ENCODE peak calls at places on chromosomes 5 and 9, in six cellular contexts. D is brain microvascular endothelial cell, E is fibroblast of the aortic adventitia, O is keratinocyte, K is dorsolateral prefrontal cortex, M is colonic mucosa. I is an unnamed sample.

GRCh38 chr9:135526089-135526729 is 5.0 kb downstream of the LCN1 start:
- DNase-seq in D (no peak), E (no peak), O (no peak), K (no peak), M (no peak), I (no peak)

GRCh38 chr9:129335456-129336129 is 157.5 kb upstream of the IER5L start:
- DNase-seq in D (no peak), E (no peak), O (no peak), K (no peak), M (peak), I (no peak)

GRCh38 chr9:3835393-3835792 is 309.6 kb upstream of the RFX3 start:
- DNase-seq in D (no peak), E (no peak), O (no peak), K (no peak), M (no peak), I (no peak)

GRCh38 chr5:75202935-75203334 is 33.7 kb downstream of the ANKRD31 start:
- DNase-seq in D (no peak), E (no peak), O (no peak), K (no peak), M (no peak), I (no peak)

GRCh38 chr9:108830292-108830691 is 25.5 kb downstream of the ACTL7B start:
- DNase-seq in D (no peak), E (no peak), O (no peak), K (no peak), M (no peak), I (no peak)

GRCh38 chr5:169433221-169433651 is 132.3 kb upstream of the SLIT3 start:
- DNase-seq in D (no peak), E (peak), O (no peak), K (no peak), M (no peak), I (no peak)

GRCh38 chr9:136634904-136635303 is 27.8 kb upstream of the EGFL7 start:
- DNase-seq in D (no peak), E (no peak), O (no peak), K (no peak), M (no peak), I (no peak)

GRCh38 chr5:24225051-24225450 is 419.7 kb downstream of the CDH10 start:
- DNase-seq in D (no peak), E (no peak), O (no peak), K (no peak), M (no peak), I (no peak)

GRCh38 chr9:97072285-97072770 is 33.4 kb upstream of the CTSV start:
- DNase-seq in D (no peak), E (no peak), O (no peak), K (no peak), M (no peak), I (no peak)

GRCh38 chr5:72956324-72957140 is 691 bp downstream of the FCHO2 start:
- DNase-seq in D (peak), E (peak), O (no peak), K (no peak), M (peak), I (no peak)

GRCh38 chr9:95224371-95225015 is 93.0 kb downstream of the FANCC start:
- DNase-seq in D (no peak), E (peak), O (no peak), K (no peak), M (no peak), I (no peak)

GRCh38 chr9:109806506-109807115 is 26.6 kb downstream of the PALM2AKAP2 start:
- DNase-seq in D (peak), E (peak), O (no peak), K (no peak), M (no peak), I (no peak)

DNA sequence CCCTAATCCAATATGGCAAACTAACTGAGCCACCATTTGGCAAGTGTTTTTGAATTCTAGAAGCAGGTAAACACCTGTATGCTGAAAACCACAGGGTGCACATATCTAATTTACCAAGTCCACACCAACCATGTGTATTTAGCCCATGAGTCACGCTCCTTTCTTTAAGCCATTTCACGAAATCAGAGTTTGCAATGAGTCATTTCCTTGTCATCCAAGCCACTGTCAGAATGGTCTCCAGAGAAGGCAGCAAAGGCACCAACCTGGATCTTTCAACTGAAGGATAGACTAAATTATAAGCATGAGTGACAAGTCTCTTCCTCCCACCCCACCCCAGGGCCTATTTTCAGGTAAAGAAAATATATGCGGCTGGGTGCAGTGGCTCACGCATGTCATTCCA is 110.0 kb downstream of the PAX5 start:
- DNase-seq in D (peak), E (peak), O (peak), K (no peak), M (no peak), I (no peak)
- TF ChIP-seq CTCF in D (no peak), E (no peak), O (no peak), K (no peak), M (no peak), I (no peak)

DNA sequence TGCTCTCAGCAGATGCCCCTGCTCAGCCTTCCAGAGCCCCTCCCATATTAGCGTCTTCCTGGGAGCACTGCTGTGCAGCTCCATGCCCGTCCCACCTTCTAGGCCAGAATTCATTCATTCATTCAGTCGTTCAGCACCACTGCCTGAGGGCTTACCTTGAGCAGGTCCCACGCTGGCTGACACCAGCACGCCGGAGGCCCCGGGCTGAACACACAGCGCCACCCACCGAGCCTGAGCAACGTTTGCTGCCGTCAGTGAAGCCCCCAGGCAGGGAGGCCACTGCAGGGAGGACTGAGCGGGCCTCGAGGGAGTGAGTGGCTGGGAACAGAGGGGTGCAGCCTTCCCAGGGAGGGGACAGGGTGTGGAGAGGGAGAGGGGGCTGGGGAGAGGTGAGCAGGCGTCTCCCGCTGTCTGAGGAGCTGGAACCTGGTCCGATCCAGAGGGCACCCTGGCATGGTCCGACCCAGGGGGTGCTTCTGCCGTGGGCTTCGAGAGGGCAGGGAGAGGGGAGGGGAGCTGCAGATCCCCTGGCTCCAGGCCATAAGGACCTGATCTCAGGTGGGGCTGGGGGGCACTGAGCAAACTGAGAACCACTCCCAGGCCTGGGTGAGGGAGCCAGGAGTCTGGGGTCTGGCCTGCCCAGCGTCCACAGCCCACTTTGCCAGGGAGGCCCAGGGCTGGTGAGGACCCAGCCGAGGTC is 98.9 kb upstream of the RAPGEF1 start:
- DNase-seq in D (no peak), E (no peak), O (no peak), K (no peak), M (no peak), I (no peak)
- H3K4me3 ChIP-seq in D (no peak), E (no peak), O (no peak), K (no peak), M (no peak), I (no peak)

GRCh38 chr5:77776606-77777206 is 567 bp upstream of the TBCA start:
- DNase-seq in D (no peak), E (no peak), O (no peak), K (no peak), M (no peak), I (no peak)

GRCh38 chr5:77774981-77775772 is 962 bp downstream of the TBCA start:
- DNase-seq in D (peak), E (peak), O (no peak), K (no peak), M (no peak), I (no peak)

GRCh38 chr5:77777911-77778310 is 1.8 kb upstream of the TBCA start:
- DNase-seq in D (no peak), E (no peak), O (no peak), K (no peak), M (no peak), I (no peak)

GRCh38 chr5:77777281-77777892 is 1.2 kb upstream of the TBCA start:
- DNase-seq in D (no peak), E (no peak), O (peak), K (no peak), M (no peak), I (no peak)

DNA sequence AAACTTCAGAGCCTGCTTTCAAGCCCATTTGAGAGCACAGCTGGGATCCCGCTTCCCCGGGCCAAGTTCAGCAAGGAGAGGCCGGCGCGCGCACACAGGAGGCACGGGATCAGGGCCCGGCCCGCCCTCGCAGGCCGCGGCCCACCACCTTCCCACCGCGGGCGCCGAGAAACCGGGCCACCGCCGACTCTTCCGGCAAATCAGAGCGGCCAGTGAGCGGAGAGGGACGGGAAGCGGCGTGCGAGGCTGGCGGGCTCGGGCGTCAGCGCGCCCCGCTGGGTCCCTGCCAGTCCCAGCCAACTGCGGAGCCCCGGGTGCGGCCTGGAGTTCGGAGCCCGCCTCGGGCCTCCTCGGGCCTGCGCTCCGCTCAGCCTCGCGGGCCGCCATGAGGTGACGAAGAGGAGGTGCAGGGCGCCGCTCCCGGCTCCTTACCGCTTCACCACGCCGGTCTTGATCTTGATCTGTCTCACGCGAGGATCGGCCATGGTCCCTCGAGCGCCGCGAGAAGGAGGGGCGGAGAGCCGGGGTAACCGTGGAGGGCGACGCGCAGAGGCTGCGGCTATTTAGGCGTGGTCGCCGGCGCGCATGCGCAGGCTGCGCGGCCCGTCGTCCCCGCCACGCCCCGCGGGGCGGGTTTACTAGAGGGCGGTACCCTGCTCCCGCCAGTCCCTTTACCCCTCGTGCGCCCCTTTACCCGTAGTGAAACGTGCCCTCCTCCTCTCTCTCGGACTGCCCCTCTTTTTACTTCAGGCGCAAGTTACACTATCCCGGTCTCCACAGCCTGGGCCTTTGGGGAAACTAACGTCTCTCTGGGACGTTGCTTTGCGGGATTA is at the start of gene TBCA:
- DNase-seq in D (peak), E (peak), O (peak), K (peak), M (peak), I (peak)
- TF ChIP-seq CTCF in D (peak), E (peak), O (no peak), K (peak), M (no peak), I (no peak)

GRCh38 chr5:89946514-89946913 is 463.0 kb downstream of the CETN3 start:
- DNase-seq in D (no peak), E (peak), O (no peak), K (no peak), M (no peak), I (no peak)
- H3K4me3 ChIP-seq in D (no peak), E (no peak), O (no peak), K (no peak), M (no peak), I (no peak)

GRCh38 chr9:104300125-104300524 is 203.9 kb upstream of the OR13F1 start:
- DNase-seq in D (no peak), E (no peak), O (no peak), K (no peak), M (no peak), I (no peak)

GRCh38 chr9:104304925-104305324 is 199.1 kb upstream of the OR13F1 start:
- DNase-seq in D (no peak), E (no peak), O (no peak), K (no peak), M (no peak), I (no peak)

GRCh38 chr9:104301770-104302169 is 202.3 kb upstream of the OR13F1 start:
- DNase-seq in D (no peak), E (no peak), O (no peak), K (no peak), M (no peak), I (no peak)

DNA sequence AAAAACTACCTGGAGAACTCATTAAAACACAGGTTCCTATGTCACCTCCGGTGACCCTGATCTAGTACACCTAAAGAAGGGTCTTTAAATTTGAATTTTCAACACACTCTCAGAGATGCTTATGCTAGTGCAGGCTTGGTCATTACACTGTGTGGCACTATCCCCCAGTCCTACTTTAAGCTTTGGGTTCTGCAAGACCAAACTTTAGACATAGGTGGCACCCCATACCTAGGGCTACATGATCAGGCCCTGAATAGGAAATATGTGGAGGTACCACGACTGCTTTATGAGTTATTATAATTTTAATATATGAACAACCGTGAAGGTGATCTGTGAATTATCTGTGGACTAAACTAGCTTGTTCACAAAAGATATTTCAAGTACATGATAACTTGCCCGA is 201.3 kb upstream of the OR13F1 start:
- DNase-seq in D (no peak), E (no peak), O (no peak), K (no peak), M (no peak), I (no peak)
- TF ChIP-seq CTCF in D (no peak), E (no peak), O (no peak), K (no peak), M (no peak), I (no peak)

I was measured in BE2C.